ENCODE peak calls at places on chromosomes 12 and 14, in nine cellular contexts. K is left ventricle myocardium inferior, Y is lung, I is AG09319, J is fibroblast of pulmonary artery, E is Calu3, Q is RWPE2, Z is GM13976, R is WERI-Rb-1. D is an unnamed sample.

GRCh38 chr14:99579077-99579836 is 24.8 kb downstream of the CCDC85C start:
- DNase-seq in K (no peak), Y (peak), I (no peak), J (no peak), E (peak), Q (no peak), Z (no peak), R (no peak), D (no peak)

GRCh38 chr14:105187935-105188524 is 6.9 kb upstream of the NUDT14 start:
- DNase-seq in K (no peak), Y (peak), I (no peak), J (no peak), E (peak), Q (no peak), Z (no peak), R (peak), D (no peak)

GRCh38 chr12:114936148-114937099 is 252.4 kb upstream of the TBX3 start:
- DNase-seq in K (no peak), Y (no peak), I (no peak), J (peak), E (no peak), Q (no peak), Z (no peak), R (no peak), D (no peak)

GRCh38 chr14:105268736-105269354 is 20.5 kb downstream of the BTBD6 start:
- DNase-seq in K (no peak), Y (no peak), I (no peak), J (no peak), E (no peak), Q (no peak), Z (no peak), R (no peak), D (no peak)

GRCh38 chr12:87363497-87364084 is 665.6 kb downstream of the C12orf50 start:
- DNase-seq in K (no peak), Y (no peak), I (no peak), J (no peak), E (no peak), Q (no peak), Z (no peak), R (no peak), D (no peak)

GRCh38 chr12:82481954-82482353 is 123.6 kb downstream of the METTL25 start:
- DNase-seq in K (no peak), Y (no peak), I (no peak), J (no peak), E (no peak), Q (no peak), Z (no peak), R (no peak), D (no peak)

GRCh38 chr14:57671021-57671420 is 177.4 kb upstream of the CCDC198 start:
- DNase-seq in K (no peak), Y (no peak), I (no peak), J (no peak), E (no peak), Q (no peak), Z (no peak), R (no peak), D (no peak)

GRCh38 chr14:72894623-72895378 is 900 bp upstream of the DPF3 start:
- DNase-seq in K (peak), Y (no peak), I (no peak), J (no peak), E (peak), Q (no peak), Z (no peak), R (peak), D (no peak)

GRCh38 chr14:51653096-51653814 is 1.5 kb downstream of the FRMD6 start:
- DNase-seq in K (no peak), Y (no peak), I (no peak), J (peak), E (peak), Q (no peak), Z (no peak), R (no peak), D (peak)

GRCh38 chr12:6084261-6084968 is 40.1 kb downstream of the VWF start:
- DNase-seq in K (no peak), Y (no peak), I (no peak), J (peak), E (peak), Q (no peak), Z (no peak), R (no peak), D (no peak)

GRCh38 chr14:44778562-44778961 is 183.2 kb downstream of the KLHL28 start:
- DNase-seq in K (no peak), Y (no peak), I (peak), J (peak), E (no peak), Q (no peak), Z (no peak), R (no peak), D (no peak)

DNA sequence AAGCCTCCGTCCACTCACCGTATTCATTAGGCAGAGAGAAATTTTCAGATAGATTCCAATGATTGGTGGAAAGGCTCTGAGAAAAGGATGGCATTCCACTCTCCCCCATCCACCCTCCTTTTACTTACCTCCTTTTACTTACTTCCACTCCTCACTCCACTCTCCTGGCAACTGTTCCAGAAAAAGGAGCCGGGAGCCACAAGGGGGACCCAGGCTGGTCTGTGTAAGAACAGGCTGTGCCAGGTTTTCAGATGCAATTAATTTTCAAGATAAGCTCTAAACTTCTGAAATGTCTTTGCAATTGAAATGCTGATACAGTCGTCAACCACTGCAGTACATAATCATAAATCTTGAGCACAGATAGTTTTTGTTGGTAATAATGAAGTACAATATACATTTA is 248.8 kb downstream of the ANO6 start:
- DNase-seq in K (no peak), Y (no peak), I (no peak), J (peak), E (peak), Q (no peak), Z (no peak), R (no peak), D (no peak)
- TF ChIP-seq CTCF in K (peak), Y (no peak), I (no peak), J (peak), E (no peak), Q (no peak), Z (no peak), R (peak), D (no peak)

DNA sequence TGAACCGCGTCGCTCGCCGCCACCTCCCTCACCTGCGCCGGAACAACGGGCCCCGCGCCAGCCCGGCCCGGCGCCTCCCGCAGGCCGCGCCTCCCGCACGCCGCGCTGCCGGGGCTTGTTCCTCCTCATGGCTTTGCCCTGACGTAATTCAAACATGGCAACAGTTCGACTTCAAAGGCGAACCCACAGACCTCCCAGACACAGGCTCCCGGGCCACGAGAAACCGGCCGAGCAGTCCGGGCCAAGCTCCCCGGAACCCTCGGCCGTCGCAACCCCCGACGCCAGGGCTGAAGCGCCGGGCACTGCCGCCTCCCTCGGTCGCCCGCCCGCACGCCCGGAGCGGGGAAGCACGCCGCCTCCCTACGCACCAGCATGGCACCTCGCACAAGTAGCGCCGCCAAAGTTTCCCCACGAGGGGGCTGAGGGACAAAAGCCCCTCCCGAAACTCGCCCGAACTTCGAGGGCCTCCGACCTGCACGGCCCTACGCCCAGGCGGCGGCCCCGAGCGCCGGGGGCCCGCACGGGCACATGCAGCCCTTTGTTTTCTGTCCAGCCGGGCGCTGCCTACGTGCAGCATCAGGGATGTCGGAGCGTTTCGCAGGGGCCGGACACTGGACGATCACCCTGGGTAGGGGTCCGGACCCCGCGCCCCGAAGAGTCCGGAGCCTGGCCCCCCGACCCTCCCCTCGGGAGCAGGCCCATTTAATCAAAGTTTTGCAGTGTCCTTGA is 1.7 kb downstream of the SINHCAF start:
- DNase-seq in K (peak), Y (peak), I (no peak), J (peak), E (peak), Q (peak), Z (peak), R (peak), D (peak)
- TF ChIP-seq CTCF in K (no peak), Y (no peak), I (no peak), J (no peak), E (no peak), Q (no peak), Z (no peak), R (peak), D (peak)

DNA sequence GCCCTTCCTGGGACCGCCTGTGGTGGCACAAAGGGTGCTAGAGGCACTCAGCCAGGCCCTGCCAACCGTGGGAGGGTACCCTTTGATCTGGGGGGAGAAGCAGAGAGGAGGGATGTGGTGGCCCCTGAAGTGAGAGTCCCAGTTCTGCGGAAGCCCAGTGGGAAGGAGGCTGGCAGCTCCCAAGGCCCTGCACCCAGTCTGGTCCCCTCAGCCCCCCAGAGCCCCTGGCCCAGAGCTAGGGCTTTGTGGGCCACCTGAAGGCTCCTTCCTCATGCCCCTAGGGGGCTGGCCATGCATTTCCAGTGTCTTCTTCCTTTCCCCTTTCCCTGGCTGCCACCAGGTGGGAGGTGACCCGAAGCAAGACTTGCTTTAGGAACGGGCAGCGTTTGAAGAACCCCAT is 44.3 kb downstream of the PLEKHG3 start:
- DNase-seq in K (no peak), Y (no peak), I (no peak), J (no peak), E (no peak), Q (no peak), Z (no peak), R (no peak), D (no peak)
- TF ChIP-seq CTCF in K (no peak), Y (no peak), I (no peak), J (no peak), E (no peak), Q (no peak), Z (no peak), R (no peak), D (no peak)

GRCh38 chr12:26617513-26617912 is 215.5 kb downstream of the ITPR2 start:
- DNase-seq in K (no peak), Y (no peak), I (no peak), J (no peak), E (no peak), Q (no peak), Z (no peak), R (no peak), D (no peak)

GRCh38 chr12:26612203-26612602 is 220.8 kb downstream of the ITPR2 start:
- DNase-seq in K (no peak), Y (no peak), I (no peak), J (peak), E (no peak), Q (no peak), Z (no peak), R (no peak), D (no peak)

GRCh38 chr12:26611598-26611997 is 221.4 kb downstream of the ITPR2 start:
- DNase-seq in K (no peak), Y (no peak), I (no peak), J (no peak), E (no peak), Q (no peak), Z (no peak), R (no peak), D (no peak)

GRCh38 chr12:26610774-26611173 is 222.2 kb downstream of the ITPR2 start:
- DNase-seq in K (no peak), Y (no peak), I (no peak), J (no peak), E (no peak), Q (no peak), Z (no peak), R (no peak), D (no peak)

GRCh38 chr12:26614217-26614616 is 218.8 kb downstream of the ITPR2 start:
- DNase-seq in K (no peak), Y (no peak), I (no peak), J (peak), E (peak), Q (no peak), Z (peak), R (peak), D (no peak)
- TF ChIP-seq CTCF in K (peak), Y (no peak), I (peak), J (peak), E (peak), Q (peak), Z (peak), R (peak), D (peak)

DNA sequence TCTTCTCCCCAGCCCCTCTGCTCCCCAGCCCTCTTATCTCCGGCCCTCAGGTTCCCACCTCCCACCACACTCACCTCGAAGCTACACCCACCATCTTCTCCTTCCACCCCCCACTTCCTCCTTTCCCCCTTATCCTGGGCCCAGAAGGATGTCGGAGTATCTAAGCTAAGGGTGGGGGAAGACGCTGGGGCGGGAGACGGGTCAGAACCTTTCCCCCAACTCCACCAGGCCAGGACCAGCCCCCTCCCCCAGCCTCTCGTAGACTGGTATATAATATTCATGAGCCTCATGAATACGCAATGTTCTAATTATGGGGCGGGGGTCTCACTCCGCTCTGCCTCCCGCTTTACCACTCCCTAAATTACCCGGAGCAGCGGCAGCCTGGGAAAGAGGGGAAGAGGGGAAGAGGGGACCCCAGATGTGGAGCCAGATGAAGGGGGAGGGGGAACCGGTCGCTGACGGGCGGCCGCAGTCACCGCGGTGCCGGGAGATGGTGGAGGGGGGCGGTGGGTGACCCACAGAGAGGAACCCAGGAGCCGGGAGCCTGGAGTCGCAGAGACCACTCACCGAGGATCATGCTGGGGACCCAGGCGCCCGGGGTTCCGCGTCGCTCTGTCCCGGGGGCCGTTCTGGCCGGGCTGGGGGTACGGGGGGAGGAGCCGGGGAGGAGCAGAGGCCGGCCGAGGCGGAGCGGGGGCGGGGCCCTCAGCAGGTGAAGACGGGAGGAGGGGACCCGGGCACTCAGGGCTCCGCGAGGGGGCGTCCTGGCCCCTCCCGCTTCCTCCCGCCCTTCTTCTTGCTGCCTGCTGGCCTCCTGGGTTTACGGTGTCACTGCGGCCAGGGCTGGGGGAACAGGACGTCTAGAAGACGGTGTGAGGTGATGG is 6.4 kb upstream of the ZNF385A start:
- DNase-seq in K (peak), Y (no peak), I (no peak), J (no peak), E (peak), Q (no peak), Z (peak), R (peak), D (peak)
- TF ChIP-seq CTCF in K (no peak), Y (no peak), I (no peak), J (no peak), E (no peak), Q (peak), Z (peak), R (peak), D (peak)

DNA sequence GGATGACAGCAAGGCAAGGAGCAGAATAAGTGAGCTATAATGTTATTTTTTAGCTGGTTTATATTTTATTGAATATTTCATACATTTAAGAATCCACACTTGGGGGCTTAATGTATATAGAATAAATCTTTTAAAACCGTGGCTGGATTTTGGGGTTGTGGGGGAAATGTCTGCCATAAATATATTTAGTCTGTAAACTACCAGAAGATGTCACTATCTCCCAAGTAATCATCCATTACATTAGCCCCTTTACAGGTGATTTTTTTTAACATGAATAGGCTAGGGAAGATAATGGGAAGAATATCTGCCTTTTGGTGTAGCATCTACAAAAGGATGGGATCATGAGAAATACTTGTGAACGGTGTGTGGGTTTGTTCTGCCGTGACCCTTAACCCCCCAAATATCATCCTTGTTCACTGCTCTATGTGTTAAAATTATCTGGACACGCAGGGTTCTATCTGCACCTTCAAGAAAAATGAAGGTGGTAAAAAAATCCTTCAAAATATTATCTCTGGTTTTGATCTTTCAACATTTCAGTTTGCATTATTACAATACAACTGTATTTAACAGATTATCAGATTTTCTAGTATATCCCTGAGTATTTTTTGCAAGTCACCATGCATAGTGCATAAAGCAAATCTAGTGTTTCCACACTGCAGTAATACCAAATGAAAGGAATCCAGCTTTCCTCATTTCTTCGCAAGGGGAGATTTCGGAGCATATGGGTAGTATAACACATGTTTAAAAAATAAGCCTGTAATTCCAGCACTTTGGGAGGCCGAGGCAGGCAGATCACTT is 8.0 kb upstream of the SLC17A8 start:
- DNase-seq in K (no peak), Y (no peak), I (no peak), J (peak), E (no peak), Q (no peak), Z (peak), R (no peak), D (peak)
- TF ChIP-seq CTCF in K (peak), Y (no peak), I (peak), J (peak), E (no peak), Q (peak), Z (no peak), R (no peak), D (peak)

GRCh38 chr12:56188786-56189335 is 422 bp downstream of the SMARCC2 start:
- DNase-seq in K (no peak), Y (no peak), I (no peak), J (no peak), E (no peak), Q (no peak), Z (no peak), R (peak), D (peak)
- TF ChIP-seq CTCF in K (no peak), Y (no peak), I (no peak), J (no peak), E (no peak), Q (no peak), Z (no peak), R (no peak), D (no peak)